ENCODE peak calls at places on chromosomes 16 and 17, in seven cellular contexts. A, Y, L, S, R, Q and Z are unnamed samples.

GRCh38 chr16:57476546-57477410 is 9.5 kb downstream of the DOK4 start:
- DNase-seq in A (no peak), Y (peak; percentile 70), L (no peak), R (no peak), Q (no peak), S (peak; percentile 43), Z (no peak)

GRCh38 chr17:12613566-12613965 is 52.1 kb upstream of the MYOCD start:
- DNase-seq in Q (no peak), A (no peak), S (no peak), L (no peak), R (no peak), Y (no peak), Z (no peak)

GRCh38 chr16:20300312-20301097 is 26.8 kb downstream of the GP2 start:
- DNase-seq in A (peak; percentile 71), S (peak; percentile 67), Q (peak; percentile 42), L (peak; percentile 68), R (peak; percentile 46), Y (peak; percentile 72), Z (peak; percentile 70)

GRCh38 chr17:77877674-77878355 is 80.7 kb upstream of the TNRC6C start:
- DNase-seq in R (no peak), S (no peak), L (no peak), Q (no peak), Y (no peak), A (no peak), Z (no peak)

GRCh38 chr17:66431080-66431795 is 128.8 kb downstream of the PRKCA start:
- DNase-seq in S (no peak), Y (no peak), A (no peak), R (no peak), L (no peak), Q (no peak), Z (no peak)

GRCh38 chr16:73949574-73950348 is 346.9 kb upstream of the PSMD7 start:
- DNase-seq in R (no peak), Y (no peak), A (no peak), L (no peak), S (no peak), Q (no peak), Z (no peak)

GRCh38 chr17:64534187-64534586 is 27.4 kb downstream of the CEP95 start:
- DNase-seq in Q (no peak), L (peak; percentile 22), A (no peak), Y (no peak), R (no peak), S (no peak), Z (no peak)

GRCh38 chr17:16100737-16101400 is 101.2 kb downstream of the TTC19 start:
- DNase-seq in S (no peak), Y (no peak), A (no peak), L (no peak), R (no peak), Q (no peak), Z (peak; percentile 23)

GRCh38 chr16:54359086-54359485 is 72.5 kb upstream of the IRX3 start:
- DNase-seq in A (no peak), S (no peak), L (no peak), R (no peak), Y (no peak), Q (no peak), Z (no peak)

GRCh38 chr17:7252176-7253043 is at the start of gene ELP5:
- DNase-seq in L (peak; percentile 69), Y (peak; percentile 97), S (peak; percentile 91), Q (peak; percentile 92), A (peak; percentile 94), R (peak; percentile 82), Z (peak; percentile 42)

GRCh38 chr17:6455321-6455705 is 11.1 kb downstream of the PIMREG start:
- DNase-seq in R (no peak), L (no peak), S (peak; percentile 74), A (no peak), Y (peak; percentile 73), Q (no peak), Z (no peak)

GRCh38 chr16:12060751-12061150 is 84.2 kb downstream of the SNX29 start:
- DNase-seq in L (peak; percentile 4), Y (no peak), S (no peak), A (no peak), R (peak; percentile 21), Q (no peak), Z (no peak)

GRCh38 chr17:32553168-32553567 is 66.4 kb downstream of the CDK5R1 start:
- DNase-seq in A (no peak), Q (no peak), S (no peak), Y (no peak), R (no peak), L (no peak), Z (no peak)

GRCh38 chr17:32555611-32556310 is 69.0 kb downstream of the CDK5R1 start:
- DNase-seq in Y (no peak), Q (no peak), A (no peak), R (no peak), L (no peak), S (no peak), Z (no peak)

GRCh38 chr17:32563583-32563982 is 76.8 kb downstream of the CDK5R1 start:
- DNase-seq in A (no peak), Q (no peak), L (no peak), R (no peak), Y (no peak), S (no peak), Z (no peak)

GRCh38 chr17:32558997-32559650 is 72.3 kb downstream of the CDK5R1 start:
- DNase-seq in Y (no peak), S (peak; percentile 32), Q (no peak), L (peak; percentile 28), A (no peak), R (peak; percentile 92), Z (no peak)

GRCh38 chr17:32558328-32558955 is 71.6 kb downstream of the CDK5R1 start:
- DNase-seq in Y (no peak), R (peak; percentile 51), A (no peak), L (no peak), Q (no peak), S (no peak), Z (no peak)
- TF ChIP-seq JUND in Y (no peak), R (no peak), A (no peak), L (no peak), Q (no peak), S (no peak), Z (no peak)

DNA sequence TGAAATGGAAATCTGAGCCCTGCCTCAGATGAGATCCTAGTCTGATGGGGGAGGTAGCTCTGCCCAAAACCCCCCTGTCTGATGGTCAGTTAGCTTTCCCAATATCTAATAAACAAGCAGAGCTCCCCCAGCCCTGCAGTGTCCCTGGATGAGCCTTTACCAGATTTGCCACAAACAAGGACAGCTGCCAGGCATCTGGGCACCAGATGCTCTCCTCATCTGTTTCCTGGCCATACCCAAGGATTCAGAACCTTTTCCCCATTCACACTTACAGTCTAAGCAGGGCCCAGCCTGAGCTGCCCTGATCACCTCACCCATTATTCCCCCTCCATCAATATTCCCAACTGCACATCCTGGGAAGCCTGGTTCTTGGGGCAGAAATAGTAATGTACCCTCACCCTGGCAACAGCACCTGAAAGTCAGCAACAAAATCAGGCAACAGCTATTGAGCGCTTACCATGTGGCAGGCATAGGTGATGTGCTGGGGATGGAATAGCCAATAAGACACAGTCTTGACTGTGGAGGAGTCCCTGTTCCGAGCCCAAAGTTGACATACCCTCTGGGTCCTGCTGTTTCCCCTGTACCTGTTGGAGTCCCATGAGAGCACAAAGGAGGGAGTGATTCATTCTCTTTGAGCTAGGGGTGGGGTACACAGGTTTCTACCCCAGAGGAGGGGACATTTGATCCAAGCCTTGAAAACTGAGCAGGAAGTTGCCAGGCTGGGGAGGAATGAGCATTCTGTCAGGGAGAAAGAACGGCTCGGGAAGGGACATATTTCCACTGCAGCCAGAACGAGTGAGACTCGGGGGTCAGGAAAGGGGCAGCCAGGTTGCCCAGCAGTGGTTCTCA is 147.4 kb downstream of the TMEM132E start:
- DNase-seq in Q (no peak), R (no peak), A (no peak), S (peak; percentile 79), L (no peak), Y (no peak), Z (no peak)
- TF ChIP-seq JUND in Q (no peak), R (no peak), A (no peak), S (no peak), L (no peak), Y (no peak), Z (no peak)

GRCh38 chr17:18139949-18140348 is 31.4 kb downstream of the MYO15A start:
- DNase-seq in R (no peak), L (peak; percentile 50), Q (no peak), S (peak; percentile 68), Y (no peak), A (peak; percentile 39), Z (no peak)

GRCh38 chr17:18139498-18139897 is 30.9 kb downstream of the MYO15A start:
- DNase-seq in Y (no peak), R (no peak), A (no peak), Q (no peak), L (no peak), S (no peak), Z (no peak)

GRCh38 chr17:18142417-18142816 is 33.9 kb downstream of the MYO15A start:
- DNase-seq in L (no peak), S (no peak), Y (no peak), A (no peak), Q (no peak), R (no peak), Z (no peak)

GRCh38 chr17:18140648-18141047 is 32.1 kb downstream of the MYO15A start:
- DNase-seq in A (no peak), S (no peak), Y (no peak), Q (no peak), L (no peak), R (no peak), Z (no peak)

DNA sequence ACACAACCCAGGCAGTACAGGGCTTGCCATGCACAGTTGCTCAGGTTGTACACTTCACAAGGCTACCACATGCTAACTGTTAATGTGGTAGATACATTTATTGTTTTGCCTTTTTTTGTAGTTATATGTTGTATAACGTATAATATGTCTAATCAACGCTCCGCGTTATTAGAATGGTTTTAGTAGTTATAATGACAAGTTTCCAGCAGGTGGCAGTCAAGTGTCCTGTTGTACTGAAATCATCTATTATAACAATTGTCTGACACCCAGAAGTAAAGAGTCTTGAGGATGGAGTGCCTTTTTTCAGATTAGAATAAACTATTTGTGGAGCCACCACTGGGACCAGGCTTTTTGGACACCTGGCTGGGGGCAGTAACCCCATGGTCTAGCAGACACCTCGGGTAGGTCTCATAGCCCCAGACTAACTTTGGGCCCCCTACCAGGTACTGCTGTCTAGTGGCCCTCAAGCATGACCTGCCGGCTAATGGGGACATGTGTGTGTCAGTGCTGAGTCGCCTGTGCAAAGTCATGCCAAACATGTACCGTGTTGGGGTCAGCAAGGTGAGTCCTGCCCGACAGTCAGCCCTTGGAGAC is 32.8 kb downstream of the MYO15A start:
- DNase-seq in R (no peak), A (peak; percentile 30), L (peak; percentile 31), Y (peak; percentile 58), S (peak; percentile 72), Q (no peak), Z (peak; percentile 58)
- TF ChIP-seq JUND in R (no peak), A (no peak), L (no peak), Y (no peak), S (no peak), Q (no peak), Z (no peak)

DNA sequence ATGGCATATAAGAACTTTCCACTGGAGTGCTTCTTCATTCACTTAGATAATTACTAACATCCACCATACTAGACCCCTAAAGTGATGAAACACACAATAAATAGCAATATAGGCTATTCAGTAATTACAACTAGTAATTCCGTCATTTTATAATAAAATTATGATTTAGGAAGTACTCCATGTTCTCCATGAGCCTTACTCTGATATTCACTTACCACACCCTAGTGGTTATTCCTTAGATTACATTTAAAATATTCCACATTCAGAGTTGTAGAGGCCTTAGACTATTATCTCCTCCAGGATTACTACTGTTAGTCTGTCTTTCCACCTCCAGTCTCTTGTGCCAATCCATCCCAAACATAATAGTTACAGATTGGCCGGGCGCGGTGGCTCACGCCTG is 62.4 kb downstream of the STH start:
- DNase-seq in Q (peak; percentile 23), Y (no peak), L (no peak), S (no peak), R (no peak), A (no peak), Z (no peak)
- TF ChIP-seq JUND in Q (no peak), Y (no peak), L (no peak), S (no peak), R (no peak), A (no peak), Z (no peak)

GRCh38 chr17:56754523-56755208 is 79.1 kb downstream of the C17orf67 start:
- DNase-seq in Y (no peak), R (no peak), S (peak; percentile 60), L (no peak), A (peak; percentile 83), Q (no peak), Z (peak; percentile 64)
- TF ChIP-seq JUND in Y (no peak), R (no peak), S (no peak), L (no peak), A (no peak), Q (no peak), Z (no peak)